ENCODE peak calls at places on chromosome 22, in seven cellular contexts. One of them, this sample, is unnamed.
A peak's percentile ranks its signal among the peaks of the same experiment; 100 is the strongest.

GRCh38 chr22:20919718-20920117 is 2.5 kb downstream of the CRKL start:
- DNase-seq in A549: no peak
- DNase-seq in tibial nerve: no peak
- DNase-seq in IMR-90: no peak
- DNase-seq in Peyer's patch: no peak
- DNase-seq in GM12891: no peak
- DNase-seq in body of pancreas: no peak
- DNase-seq in this sample: no peak

GRCh38 chr22:20745177-20745576 is 28.7 kb upstream of the SERPIND1 start:
- DNase-seq in IMR-90: no peak
- DNase-seq in GM12891: no peak
- DNase-seq in A549: no peak
- DNase-seq in tibial nerve: no peak
- DNase-seq in Peyer's patch: no peak
- DNase-seq in body of pancreas: no peak
- DNase-seq in this sample: no peak

GRCh38 chr22:36405671-36406070 is 17.9 kb upstream of the MYH9 start:
- DNase-seq in Peyer's patch: peak; percentile 82
- DNase-seq in A549: no peak
- DNase-seq in tibial nerve: no peak
- DNase-seq in body of pancreas: no peak
- DNase-seq in GM12891: no peak
- DNase-seq in IMR-90: no peak
- DNase-seq in this sample: no peak

GRCh38 chr22:43862074-43862881 is at the start of gene SULT4A1:
- DNase-seq in GM12891: no peak
- DNase-seq in A549: no peak
- DNase-seq in body of pancreas: peak; percentile 37
- DNase-seq in tibial nerve: no peak
- DNase-seq in Peyer's patch: no peak
- DNase-seq in IMR-90: peak; percentile 54
- DNase-seq in this sample: no peak

GRCh38 chr22:41940853-41941765 is 5.8 kb downstream of the CENPM start:
- DNase-seq in IMR-90: peak; percentile 91
- DNase-seq in Peyer's patch: peak; percentile 96
- DNase-seq in GM12891: no peak
- DNase-seq in tibial nerve: peak; percentile 80
- DNase-seq in A549: peak; percentile 74
- DNase-seq in body of pancreas: peak; percentile 90
- DNase-seq in this sample: peak; percentile 87

GRCh38 chr22:40635008-40635939 is 1.2 kb downstream of the MRTFA start:
- DNase-seq in tibial nerve: no peak
- DNase-seq in A549: no peak
- DNase-seq in Peyer's patch: no peak
- DNase-seq in body of pancreas: no peak
- DNase-seq in IMR-90: peak; percentile 60
- DNase-seq in GM12891: no peak
- DNase-seq in this sample: no peak

GRCh38 chr22:27499121-27499520 is 302.4 kb downstream of the MN1 start:
- DNase-seq in tibial nerve: no peak
- DNase-seq in Peyer's patch: no peak
- DNase-seq in IMR-90: no peak
- DNase-seq in GM12891: no peak
- DNase-seq in body of pancreas: no peak
- DNase-seq in A549: no peak
- DNase-seq in this sample: no peak

GRCh38 chr22:42797021-42797420 is 60.1 kb downstream of the ARFGAP3 start:
- DNase-seq in IMR-90: peak; percentile 27
- DNase-seq in tibial nerve: no peak
- DNase-seq in body of pancreas: no peak
- DNase-seq in A549: no peak
- DNase-seq in Peyer's patch: no peak
- DNase-seq in GM12891: no peak
- DNase-seq in this sample: no peak

GRCh38 chr22:16838073-16838472 is 12.9 kb upstream of the XKR3 start:
- DNase-seq in tibial nerve: no peak
- DNase-seq in IMR-90: no peak
- DNase-seq in GM12891: no peak
- DNase-seq in Peyer's patch: no peak
- DNase-seq in A549: no peak
- DNase-seq in body of pancreas: no peak
- DNase-seq in this sample: no peak

GRCh38 chr22:30251661-30252226 is 5.2 kb upstream of the LIF start:
- DNase-seq in A549: no peak
- DNase-seq in Peyer's patch: no peak
- DNase-seq in IMR-90: peak; percentile 82
- DNase-seq in body of pancreas: no peak
- DNase-seq in GM12891: no peak
- DNase-seq in tibial nerve: no peak
- DNase-seq in this sample: no peak

GRCh38 chr22:20312396-20313191 is 7.3 kb downstream of the DGCR6L start:
- DNase-seq in Peyer's patch: peak; percentile 41
- DNase-seq in body of pancreas: no peak
- DNase-seq in GM12891: no peak
- DNase-seq in IMR-90: no peak
- DNase-seq in tibial nerve: no peak
- DNase-seq in A549: no peak
- DNase-seq in this sample: no peak

GRCh38 chr22:42385691-42386090 is 46.5 kb downstream of the NFAM1 start:
- DNase-seq in Peyer's patch: no peak
- DNase-seq in IMR-90: no peak
- DNase-seq in A549: no peak
- DNase-seq in body of pancreas: no peak
- DNase-seq in tibial nerve: no peak
- DNase-seq in GM12891: no peak
- DNase-seq in this sample: no peak

GRCh38 chr22:27682438-27682837 is 119.1 kb downstream of the MN1 start:
- DNase-seq in IMR-90: no peak
- DNase-seq in tibial nerve: no peak
- DNase-seq in A549: no peak
- DNase-seq in body of pancreas: no peak
- DNase-seq in Peyer's patch: no peak
- DNase-seq in GM12891: no peak
- DNase-seq in this sample: no peak

GRCh38 chr22:24471570-24471969 is 23.6 kb upstream of the UPB1 start:
- DNase-seq in body of pancreas: peak; percentile 15
- DNase-seq in Peyer's patch: no peak
- DNase-seq in tibial nerve: peak; percentile 59
- DNase-seq in A549: no peak
- DNase-seq in IMR-90: peak; percentile 92
- DNase-seq in GM12891: no peak
- DNase-seq in this sample: peak; percentile 60

GRCh38 chr22:30870451-30871345 is 97.9 kb downstream of the MORC2 start:
- DNase-seq in body of pancreas: peak; percentile 3
- DNase-seq in IMR-90: no peak
- DNase-seq in A549: no peak
- DNase-seq in GM12891: no peak
- DNase-seq in tibial nerve: no peak
- DNase-seq in Peyer's patch: peak; percentile 33
- DNase-seq in this sample: no peak

GRCh38 chr22:26416670-26417270 is 12.3 kb upstream of the ASPHD2 start:
- DNase-seq in IMR-90: peak; percentile 73
- DNase-seq in A549: no peak
- DNase-seq in body of pancreas: no peak
- DNase-seq in tibial nerve: no peak
- DNase-seq in Peyer's patch: no peak
- DNase-seq in GM12891: no peak
- DNase-seq in this sample: no peak

GRCh38 chr22:27515091-27515523 is 286.4 kb downstream of the MN1 start:
- DNase-seq in GM12891: no peak
- DNase-seq in Peyer's patch: no peak
- DNase-seq in tibial nerve: peak; percentile 21
- DNase-seq in body of pancreas: no peak
- DNase-seq in A549: no peak
- DNase-seq in IMR-90: no peak
- DNase-seq in this sample: no peak

GRCh38 chr22:19806213-19807160 is 45.9 kb downstream of the TBX1 start:
- DNase-seq in IMR-90: no peak
- DNase-seq in body of pancreas: peak; percentile 29
- DNase-seq in Peyer's patch: peak; percentile 92
- DNase-seq in tibial nerve: peak; percentile 26
- DNase-seq in A549: peak; percentile 42
- DNase-seq in GM12891: no peak
- DNase-seq in this sample: no peak

GRCh38 chr22:45181766-45182165 is 18.0 kb downstream of the NUP50 start:
- DNase-seq in tibial nerve: no peak
- DNase-seq in IMR-90: no peak
- DNase-seq in A549: no peak
- DNase-seq in body of pancreas: no peak
- DNase-seq in GM12891: no peak
- DNase-seq in Peyer's patch: no peak
- DNase-seq in this sample: no peak

GRCh38 chr22:45183974-45184373 is 20.2 kb downstream of the NUP50 start:
- DNase-seq in GM12891: no peak
- DNase-seq in tibial nerve: no peak
- DNase-seq in IMR-90: no peak
- DNase-seq in Peyer's patch: peak; percentile 37
- DNase-seq in A549: no peak
- DNase-seq in body of pancreas: no peak
- DNase-seq in this sample: no peak

GRCh38 chr22:45181240-45181639 is 17.5 kb downstream of the NUP50 start:
- DNase-seq in GM12891: no peak
- DNase-seq in body of pancreas: no peak
- DNase-seq in tibial nerve: no peak
- DNase-seq in A549: no peak
- DNase-seq in Peyer's patch: no peak
- DNase-seq in IMR-90: no peak
- DNase-seq in this sample: no peak

GRCh38 chr22:45180280-45180679 is 16.6 kb downstream of the NUP50 start:
- DNase-seq in IMR-90: no peak
- DNase-seq in A549: no peak
- DNase-seq in tibial nerve: no peak
- DNase-seq in GM12891: no peak
- DNase-seq in Peyer's patch: no peak
- DNase-seq in body of pancreas: no peak
- DNase-seq in this sample: no peak

DNA sequence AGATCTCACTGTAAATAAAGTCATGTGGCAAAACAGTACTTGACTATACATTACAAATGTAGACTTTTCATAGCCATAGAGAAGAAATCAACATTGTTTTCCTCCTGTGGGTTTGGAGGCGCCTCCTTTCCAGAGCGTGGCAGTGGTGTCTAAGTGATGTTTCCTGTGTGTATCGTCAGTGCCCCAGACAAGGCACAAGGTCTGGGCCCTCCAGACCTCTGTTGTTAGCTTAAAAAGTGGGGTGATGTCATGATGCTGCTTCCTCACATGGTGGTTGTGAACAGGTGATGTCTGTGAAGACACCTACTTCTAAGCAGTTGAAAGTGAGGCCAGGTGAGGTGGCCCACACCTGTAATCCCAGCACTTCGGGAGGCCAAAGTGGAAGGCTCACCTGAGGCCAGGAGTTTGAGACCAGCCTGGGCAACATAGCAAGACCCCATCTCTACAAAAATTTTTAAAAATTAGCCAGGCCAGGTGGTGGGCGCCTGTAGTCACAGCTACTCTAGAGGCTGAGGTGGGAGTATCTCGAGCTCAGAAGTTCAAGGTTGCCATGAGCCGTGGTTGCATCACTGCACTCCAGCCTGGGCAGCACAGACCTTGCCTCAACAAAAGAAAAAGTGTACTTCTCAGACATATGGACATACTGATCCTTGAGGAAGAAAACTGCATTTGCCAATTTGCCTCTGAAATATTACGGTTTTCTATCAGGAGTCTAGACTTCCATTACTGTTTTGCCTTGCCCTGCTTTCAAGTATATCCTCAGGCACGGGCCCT is 15.7 kb downstream of the NUP50 start:
- DNase-seq in IMR-90: no peak
- DNase-seq in GM12891: no peak
- DNase-seq in tibial nerve: no peak
- DNase-seq in Peyer's patch: no peak
- DNase-seq in A549: no peak
- DNase-seq in body of pancreas: no peak
- DNase-seq in this sample: no peak
- TF ChIP-seq POLR2A in IMR-90: no peak
- TF ChIP-seq POLR2A in GM12891: no peak
- TF ChIP-seq POLR2A in tibial nerve: no peak
- TF ChIP-seq POLR2A in Peyer's patch: no peak
- TF ChIP-seq POLR2A in A549: no peak
- TF ChIP-seq POLR2A in body of pancreas: no peak
- TF ChIP-seq POLR2A in this sample: no peak

DNA sequence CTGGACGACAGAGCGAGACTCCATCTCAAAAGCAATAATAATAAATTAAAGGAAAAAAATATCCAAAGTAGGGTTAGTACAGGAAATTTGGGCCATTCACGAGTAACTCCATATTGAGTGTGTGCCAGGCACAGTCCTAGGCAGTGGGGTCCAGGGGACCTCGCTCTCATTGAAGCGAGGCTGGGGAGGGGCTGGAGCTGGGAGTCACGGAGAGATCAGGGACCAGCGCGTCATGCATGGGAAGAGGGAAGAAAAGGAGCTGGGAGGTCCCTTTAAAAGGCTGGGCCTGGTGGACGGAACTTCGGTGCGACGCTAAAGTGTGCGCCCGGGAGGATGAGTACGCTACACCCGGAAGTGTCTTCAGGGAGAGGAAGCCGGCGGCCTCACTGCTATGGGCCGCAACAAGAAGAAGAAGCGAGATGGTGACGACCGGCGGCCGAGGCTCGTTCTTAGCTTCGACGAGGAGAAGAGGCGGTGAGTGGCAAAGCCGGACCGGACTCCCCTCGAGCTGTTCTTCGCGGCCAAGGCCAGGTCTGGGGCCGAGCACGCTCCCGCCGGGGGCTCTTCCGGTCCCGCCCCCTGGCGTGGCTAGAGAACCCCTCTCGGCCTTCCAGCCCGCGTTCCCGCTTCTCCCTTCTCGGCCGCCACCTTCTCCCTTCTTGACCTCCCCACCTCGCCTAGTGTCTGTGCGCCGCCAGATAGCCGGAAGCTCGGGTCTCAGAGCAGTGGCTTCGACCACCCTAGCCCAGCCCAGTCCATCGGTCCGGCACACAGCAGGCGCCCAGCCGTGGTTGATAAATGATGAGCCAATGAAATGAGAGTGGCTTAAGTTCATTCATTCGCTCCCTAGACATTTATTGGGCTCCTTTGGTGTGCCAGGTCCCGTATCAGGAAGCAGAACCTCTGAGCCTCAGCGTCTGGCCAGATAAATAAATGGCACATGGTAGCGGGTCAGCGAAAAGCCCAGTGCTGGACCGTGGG is at the start of gene NOL12:
- DNase-seq in A549: peak; percentile 90
- DNase-seq in GM12891: peak; percentile 83
- DNase-seq in IMR-90: peak; percentile 86
- DNase-seq in Peyer's patch: peak; percentile 91
- DNase-seq in tibial nerve: peak; percentile 43
- DNase-seq in body of pancreas: peak; percentile 87
- DNase-seq in this sample: peak; percentile 79
- TF ChIP-seq POLR2A in A549: no peak
- TF ChIP-seq POLR2A in GM12891: peak; percentile 81
- TF ChIP-seq POLR2A in IMR-90: peak; percentile 67
- TF ChIP-seq POLR2A in Peyer's patch: no peak
- TF ChIP-seq POLR2A in tibial nerve: peak; percentile 31
- TF ChIP-seq POLR2A in body of pancreas: no peak
- TF ChIP-seq POLR2A in this sample: peak; percentile 57

GRCh38 chr22:45308624-45309421 is 911 bp upstream of the FAM118A start:
- DNase-seq in body of pancreas: no peak
- DNase-seq in IMR-90: no peak
- DNase-seq in A549: no peak
- DNase-seq in Peyer's patch: peak; percentile 62
- DNase-seq in GM12891: no peak
- DNase-seq in tibial nerve: no peak
- DNase-seq in this sample: no peak
- TF ChIP-seq POLR2A in body of pancreas: no peak
- TF ChIP-seq POLR2A in IMR-90: no peak
- TF ChIP-seq POLR2A in A549: no peak
- TF ChIP-seq POLR2A in Peyer's patch: no peak
- TF ChIP-seq POLR2A in GM12891: no peak
- TF ChIP-seq POLR2A in tibial nerve: no peak
- TF ChIP-seq POLR2A in this sample: no peak

GRCh38 chr22:47687364-47687655 is 924.9 kb downstream of the TBC1D22A start:
- DNase-seq in body of pancreas: no peak
- DNase-seq in Peyer's patch: no peak
- DNase-seq in A549: no peak
- DNase-seq in tibial nerve: no peak
- DNase-seq in IMR-90: no peak
- DNase-seq in GM12891: no peak
- DNase-seq in this sample: no peak
- TF ChIP-seq POLR2A in body of pancreas: no peak
- TF ChIP-seq POLR2A in Peyer's patch: no peak
- TF ChIP-seq POLR2A in A549: no peak
- TF ChIP-seq POLR2A in tibial nerve: no peak
- TF ChIP-seq POLR2A in IMR-90: no peak
- TF ChIP-seq POLR2A in GM12891: no peak
- TF ChIP-seq POLR2A in this sample: no peak

This sample was measured in ovary.